ENCODE peak calls at places on chromosomes 16 and 17, in ten cellular contexts. H is activated naive CD8-positive, alpha-beta T cell treated with anti-CD3 and anti-CD28 coated beads for 36 hours; V is NCI-H82; I is activated T-cell treated with anti-CD3 and anti-CD28 coated beads for 4 hours; Z is myocyte; J is T-cell; W is heart right ventricle; X is fibroblast of mammary gland; A is AG09319; E is activated gamma-delta T cell treated with Interleukin-2 at 50 U/mL for 16 hours. Q is an unnamed sample.

GRCh38 chr16:59634951-59635350 is 900.8 kb upstream of the GOT2 start:
- DNase-seq in H (no peak), V (no peak), I (no peak), Z (peak), J (no peak), W (no peak), X (peak), A (no peak), E (no peak), Q (no peak)

GRCh38 chr16:48919791-48920190 is 309.8 kb upstream of the N4BP1 start:
- DNase-seq in H (no peak), V (no peak), I (no peak), Z (no peak), J (no peak), W (no peak), X (no peak), A (no peak), E (no peak), Q (no peak)

GRCh38 chr16:69084301-69084700 is 21.2 kb upstream of the HAS3 start:
- DNase-seq in H (no peak), V (no peak), I (no peak), Z (no peak), J (no peak), W (no peak), X (no peak), A (no peak), E (no peak), Q (no peak)

GRCh38 chr17:40443988-40444899 is 994 bp downstream of the IGFBP4 start:
- DNase-seq in H (no peak), V (no peak), I (no peak), Z (no peak), J (no peak), W (no peak), X (peak), A (no peak), E (no peak), Q (no peak)

GRCh38 chr17:27244481-27245223 is 49.3 kb upstream of the WSB1 start:
- DNase-seq in H (no peak), V (no peak), I (no peak), Z (peak), J (no peak), W (peak), X (peak), A (peak), E (no peak), Q (no peak)

GRCh38 chr17:39668141-39668924 is at the start of gene PNMT:
- DNase-seq in H (peak), V (peak), I (peak), Z (no peak), J (peak), W (peak), X (peak), A (no peak), E (peak), Q (peak)

GRCh38 chr17:44331249-44331760 is 6.7 kb upstream of the SLC25A39 start:
- DNase-seq in H (peak), V (peak), I (peak), Z (peak), J (peak), W (no peak), X (peak), A (no peak), E (peak), Q (peak)

GRCh38 chr16:28609631-28610594 is at the start of gene SULT1A1:
- DNase-seq in H (no peak), V (peak), I (no peak), Z (peak), J (no peak), W (peak), X (no peak), A (no peak), E (no peak), Q (no peak)

GRCh38 chr17:72392056-72393010 is 271.5 kb downstream of the SOX9 start:
- DNase-seq in H (no peak), V (no peak), I (no peak), Z (peak), J (no peak), W (no peak), X (peak), A (peak), E (no peak), Q (peak)

GRCh38 chr17:28253663-28254062 is 65.3 kb upstream of the TMEM97 start:
- DNase-seq in H (no peak), V (no peak), I (no peak), Z (no peak), J (no peak), W (no peak), X (no peak), A (no peak), E (no peak), Q (no peak)

GRCh38 chr16:67240506-67240905 is 6.8 kb downstream of the FHOD1 start:
- DNase-seq in H (no peak), V (no peak), I (no peak), Z (no peak), J (no peak), W (no peak), X (peak), A (no peak), E (no peak), Q (no peak)

GRCh38 chr17:17774009-17774881 is 62.5 kb downstream of the SREBF1 start:
- DNase-seq in H (no peak), V (no peak), I (no peak), Z (peak), J (no peak), W (no peak), X (peak), A (no peak), E (no peak), Q (no peak)

GRCh38 chr17:43219746-43220380 is 8.2 kb downstream of the TMEM106A start:
- DNase-seq in H (no peak), V (no peak), I (no peak), Z (no peak), J (no peak), W (no peak), X (no peak), A (no peak), E (no peak), Q (no peak)

GRCh38 chr17:75830168-75831031 is 13.8 kb downstream of the UNC13D start:
- DNase-seq in H (peak), V (peak), I (peak), Z (no peak), J (no peak), W (no peak), X (no peak), A (no peak), E (peak), Q (no peak)

GRCh38 chr17:59753522-59754467 is 46.3 kb downstream of the VMP1 start:
- DNase-seq in H (no peak), V (peak), I (no peak), Z (peak), J (no peak), W (no peak), X (peak), A (peak), E (peak), Q (peak)

GRCh38 chr17:74097461-74098131 is 105.9 kb upstream of the RPL38 start:
- DNase-seq in H (no peak), V (peak), I (no peak), Z (no peak), J (no peak), W (no peak), X (no peak), A (no peak), E (no peak), Q (no peak)

GRCh38 chr16:386641-387156 is 4.9 kb upstream of the PGAP6 start:
- DNase-seq in H (no peak), V (no peak), I (no peak), Z (no peak), J (no peak), W (no peak), X (no peak), A (no peak), E (no peak), Q (no peak)